ENCODE peak calls at places on chromosomes 1 and 21, in eight cellular contexts. T is cardiac muscle cell, P is breast epithelium, M is brain microvascular endothelial cell, S is heart right ventricle, R is left ventricle myocardium inferior, O is psoas muscle, I is body of pancreas. V is an unnamed sample.

GRCh38 chr1:151340870-151341754 is 5.9 kb downstream of the RFX5 start:
- DNase-seq in T (peak), P (no peak), M (peak), S (peak), R (no peak), O (no peak), I (peak), V (peak)

GRCh38 chr1:8439015-8439702 is 121.2 kb downstream of the SLC45A1 start:
- DNase-seq in T (peak), P (peak), M (peak), S (peak), R (peak), O (peak), I (peak), V (peak)

GRCh38 chr1:4362314-4363044 is 291.9 kb upstream of the AJAP1 start:
- DNase-seq in T (no peak), P (no peak), M (no peak), S (no peak), R (no peak), O (no peak), I (no peak), V (no peak)

GRCh38 chr1:92901699-92902405 is 59.4 kb downstream of the DIPK1A start:
- DNase-seq in T (no peak), P (no peak), M (no peak), S (no peak), R (no peak), O (no peak), I (no peak), V (no peak)

GRCh38 chr1:161721738-161722343 is 497 bp downstream of the FCRLB start:
- DNase-seq in T (peak), P (no peak), M (peak), S (no peak), R (no peak), O (no peak), I (no peak), V (no peak)

GRCh38 chr1:73162576-73162975 is 880.2 kb upstream of the NEGR1 start:
- DNase-seq in T (no peak), P (no peak), M (no peak), S (no peak), R (no peak), O (no peak), I (no peak), V (no peak)

GRCh38 chr1:15838721-15839120 is 8.8 kb upstream of the SPEN start:
- DNase-seq in T (no peak), P (no peak), M (no peak), S (no peak), R (no peak), O (no peak), I (no peak), V (no peak)

GRCh38 chr1:185786524-185786923 is 52.3 kb downstream of the HMCN1 start:
- DNase-seq in T (no peak), P (no peak), M (no peak), S (no peak), R (no peak), O (no peak), I (no peak), V (no peak)

GRCh38 chr1:170604889-170605288 is 59.0 kb upstream of the PRRX1 start:
- DNase-seq in T (no peak), P (no peak), M (no peak), S (no peak), R (no peak), O (no peak), I (no peak), V (no peak)

GRCh38 chr1:43706598-43707190 is 642 bp upstream of the ST3GAL3 start:
- DNase-seq in T (peak), P (no peak), M (no peak), S (no peak), R (no peak), O (peak), I (peak), V (peak)

GRCh38 chr1:223035724-223036478 is 107.1 kb downstream of the TLR5 start:
- DNase-seq in T (no peak), P (no peak), M (no peak), S (no peak), R (no peak), O (no peak), I (no peak), V (no peak)

GRCh38 chr1:63915121-63915520 is 141.3 kb downstream of the ROR1 start:
- DNase-seq in T (no peak), P (no peak), M (no peak), S (no peak), R (no peak), O (no peak), I (no peak), V (no peak)
- H3K4me3 ChIP-seq in T (no peak), P (no peak), M (no peak), S (no peak), R (no peak), O (no peak), I (no peak), V (no peak)

GRCh38 chr21:17752171-17752570 is 67.0 kb downstream of the C21orf91 start:
- DNase-seq in T (no peak), P (no peak), M (no peak), S (no peak), R (no peak), O (no peak), I (no peak), V (no peak)
- H3K4me3 ChIP-seq in T (no peak), P (no peak), M (no peak), S (no peak), R (no peak), O (no peak), I (no peak), V (no peak)

GRCh38 chr1:21098186-21098915 is 78.3 kb downstream of the EIF4G3 start:
- DNase-seq in T (no peak), P (no peak), M (no peak), S (no peak), R (no peak), O (no peak), I (no peak), V (no peak)

GRCh38 chr1:21097744-21098143 is 79.0 kb downstream of the EIF4G3 start:
- DNase-seq in T (no peak), P (no peak), M (no peak), S (no peak), R (no peak), O (no peak), I (no peak), V (no peak)

GRCh38 chr1:21099034-21099868 is 77.4 kb downstream of the EIF4G3 start:
- DNase-seq in T (peak), P (no peak), M (no peak), S (no peak), R (no peak), O (no peak), I (no peak), V (no peak)

GRCh38 chr1:21100496-21100895 is 76.2 kb downstream of the EIF4G3 start:
- DNase-seq in T (peak), P (no peak), M (no peak), S (no peak), R (no peak), O (no peak), I (no peak), V (no peak)

DNA sequence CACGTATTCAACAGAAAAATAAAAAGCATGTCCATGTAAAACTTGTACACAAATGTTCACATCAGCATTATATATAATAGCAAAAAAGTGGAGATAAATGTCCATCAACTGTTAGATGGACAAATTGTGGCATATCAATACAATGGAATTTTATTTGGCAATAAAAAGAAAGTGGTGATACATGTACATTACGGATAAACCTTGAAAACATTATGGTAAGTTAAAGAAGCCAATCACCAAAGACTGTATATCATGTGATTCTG is 76.9 kb downstream of the EIF4G3 start:
- DNase-seq in T (no peak), P (no peak), M (no peak), S (no peak), R (no peak), O (no peak), I (no peak), V (no peak)
- H3K4me3 ChIP-seq in T (no peak), P (no peak), M (no peak), S (no peak), R (no peak), O (no peak), I (no peak), V (no peak)

DNA sequence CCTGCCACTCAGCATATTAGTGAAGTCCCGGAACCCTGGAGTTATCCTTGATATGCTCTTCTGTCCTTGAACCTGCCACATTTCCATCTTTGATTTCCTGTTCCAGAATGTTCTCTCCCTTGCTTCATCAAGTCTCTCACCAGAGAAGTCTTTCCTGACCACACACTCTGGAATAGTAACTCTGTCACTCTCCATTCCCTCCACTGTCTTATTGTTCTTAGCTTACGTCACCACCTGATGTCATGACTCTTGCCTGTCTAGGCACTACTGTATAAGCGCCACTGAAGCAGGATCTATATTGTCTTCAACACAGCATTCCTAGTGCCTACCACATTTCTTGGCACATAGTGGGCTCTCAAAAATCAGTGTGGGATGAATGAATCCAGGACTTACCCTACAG is 65.4 kb upstream of the SMYD2 start:
- DNase-seq in T (no peak), P (no peak), M (no peak), S (no peak), R (no peak), O (no peak), I (no peak), V (no peak)
- H3K4me3 ChIP-seq in T (no peak), P (no peak), M (no peak), S (no peak), R (no peak), O (no peak), I (no peak), V (no peak)

GRCh38 chr1:37362569-37362968 is 111.8 kb upstream of the ZC3H12A start:
- DNase-seq in T (no peak), P (no peak), M (no peak), S (no peak), R (no peak), O (no peak), I (no peak), V (no peak)
- H3K4me3 ChIP-seq in T (no peak), P (no peak), M (no peak), S (no peak), R (no peak), O (no peak), I (no peak), V (no peak)

V was measured in hepatocyte.